ENCODE peak calls at places on chromosomes 11 and 22, in five cellular contexts. M, J, L, W and O are unnamed samples.
A peak's percentile ranks its signal among the peaks of the same experiment; 100 is the strongest.

GRCh38 chr11:134532176-134532920 is 120.3 kb upstream of the B3GAT1 start:
- DNase-seq in M (peak; percentile 50), J (no peak), L (no peak), W (peak; percentile 1), O (peak; percentile 45)

GRCh38 chr11:61961570-61962212 is 5.7 kb downstream of the FTH1 start:
- DNase-seq in M (peak; percentile 57), J (peak; percentile 70), L (no peak), W (peak; percentile 70), O (peak; percentile 71)

GRCh38 chr11:91997178-91997577 is 227.4 kb upstream of the FAT3 start:
- DNase-seq in M (no peak), J (no peak), L (no peak), W (no peak), O (no peak)

GRCh38 chr11:133198326-133198725 is 334.0 kb downstream of the OPCML start:
- DNase-seq in M (no peak), J (no peak), L (no peak), W (no peak), O (no peak)

GRCh38 chr22:20803696-20804324 is 29.9 kb downstream of the SERPIND1 start:
- DNase-seq in M (no peak), J (peak; percentile 26), L (no peak), W (peak; percentile 16), O (no peak)

GRCh38 chr11:63493127-63493526 is 2.2 kb upstream of the PLAAT5 start:
- DNase-seq in M (no peak), J (no peak), L (no peak), W (no peak), O (no peak)

GRCh38 chr22:45628508-45628907 is 43.1 kb upstream of the ATXN10 start:
- DNase-seq in M (peak; percentile 36), J (no peak), L (no peak), W (no peak), O (no peak)

GRCh38 chr11:92765965-92766371 is 203.5 kb upstream of the MTNR1B start:
- DNase-seq in M (no peak), J (no peak), L (no peak), W (peak; percentile 56), O (no peak)

GRCh38 chr22:46854125-46854870 is 91.8 kb downstream of the TBC1D22A start:
- DNase-seq in M (peak; percentile 76), J (no peak), L (no peak), W (peak; percentile 53), O (no peak)

GRCh38 chr22:47816121-47816915 is 1053.9 kb downstream of the TBC1D22A start:
- DNase-seq in M (no peak), J (no peak), L (no peak), W (no peak), O (no peak)

GRCh38 chr11:11065396-11065795 is 207.5 kb upstream of the ZBED5 start:
- DNase-seq in M (no peak), J (no peak), L (no peak), W (no peak), O (no peak)

GRCh38 chr11:60872124-60872951 is 5.0 kb downstream of the ZP1 start:
- DNase-seq in M (peak; percentile 48), J (peak; percentile 78), L (no peak), W (peak; percentile 77), O (no peak)

GRCh38 chr11:129315781-129316579 is 59.7 kb upstream of the BARX2 start:
- DNase-seq in M (peak; percentile 81), J (no peak), L (no peak), W (no peak), O (no peak)

GRCh38 chr11:17719940-17720795 is 797 bp downstream of the MYOD1 start:
- DNase-seq in M (no peak), J (no peak), L (no peak), W (no peak), O (no peak)

GRCh38 chr11:120424185-120424969 is 87.2 kb upstream of the GRIK4 start:
- DNase-seq in M (no peak), J (no peak), L (no peak), W (no peak), O (no peak)

GRCh38 chr11:63683133-63683991 is 2.1 kb downstream of the RTN3 start:
- DNase-seq in M (no peak), J (no peak), L (no peak), W (no peak), O (no peak)

GRCh38 chr11:115901069-115901468 is 396.9 kb upstream of the CADM1 start:
- DNase-seq in M (no peak), J (no peak), L (no peak), W (no peak), O (no peak)

GRCh38 chr11:10758959-10759358 is 7.9 kb downstream of the CTR9 start:
- DNase-seq in M (no peak), J (no peak), L (no peak), W (no peak), O (no peak)